ENCODE peak calls at places on chromosomes 2 and 18, in seven cellular contexts. B is CD4-positive, CD25-positive, alpha-beta regulatory T cell; S is upper lobe of right lung; D is GM23248; I is trophoblast cell; O is PC-9; P is astrocyte. R is an unnamed sample.

GRCh38 chr2:64474200-64474630 is 20.3 kb downstream of the LGALSL start:
- DNase-seq in S (no peak), O (no peak), P (no peak), I (no peak), D (no peak), B (peak; percentile 33), R (no peak)

GRCh38 chr2:130252880-130253645 is 54.8 kb upstream of the TUBA3E start:
- DNase-seq in I (no peak), D (peak; percentile 6), O (peak; percentile 67), B (no peak), S (no peak), P (no peak), R (peak; percentile 5)

GRCh38 chr2:52117299-52117698 is 1085.4 kb upstream of the NRXN1 start:
- DNase-seq in I (no peak), B (no peak), D (peak; percentile 61), S (no peak), P (peak; percentile 24), O (no peak), R (no peak)

GRCh38 chr2:12501469-12502147 is 215.1 kb upstream of the TRIB2 start:
- DNase-seq in P (no peak), D (peak; percentile 25), S (no peak), B (peak; percentile 98), O (no peak), I (no peak), R (no peak)

GRCh38 chr2:179751184-179751809 is 110.1 kb downstream of the ZNF385B start:
- DNase-seq in P (peak; percentile 19), D (peak; percentile 57), B (peak; percentile 14), O (no peak), I (peak; percentile 57), S (no peak), R (no peak)

GRCh38 chr2:165462433-165462832 is 7.1 kb upstream of the CSRNP3 start:
- DNase-seq in P (no peak), I (peak; percentile 45), B (no peak), O (no peak), D (no peak), S (no peak), R (no peak)

GRCh38 chr2:235467586-235467985 is 26.3 kb upstream of the AGAP1 start:
- DNase-seq in S (no peak), O (peak; percentile 80), D (peak; percentile 86), P (peak; percentile 27), I (no peak), B (no peak), R (no peak)

GRCh38 chr18:13300029-13300428 is 81.5 kb downstream of the LDLRAD4 start:
- DNase-seq in D (no peak), S (no peak), O (no peak), I (no peak), P (no peak), B (no peak), R (no peak)

GRCh38 chr2:174729797-174730529 is 34.3 kb downstream of the CHRNA1 start:
- DNase-seq in O (no peak), D (peak; percentile 52), B (peak; percentile 39), S (no peak), P (no peak), I (peak; percentile 72), R (no peak)

GRCh38 chr2:56185101-56185581 is 1.4 kb downstream of the CCDC85A start:
- DNase-seq in S (peak; percentile 65), O (no peak), P (no peak), D (peak; percentile 66), I (no peak), B (no peak), R (no peak)

GRCh38 chr2:207845202-207845864 is 75.6 kb upstream of the FZD5 start:
- DNase-seq in P (no peak), D (no peak), I (no peak), B (no peak), S (no peak), O (no peak), R (no peak)

GRCh38 chr2:207848545-207848928 is 78.8 kb upstream of the FZD5 start:
- DNase-seq in I (no peak), B (no peak), S (no peak), D (no peak), P (no peak), O (no peak), R (no peak)

GRCh38 chr2:207849443-207849842 is 79.7 kb upstream of the FZD5 start:
- DNase-seq in B (no peak), S (no peak), P (no peak), I (peak; percentile 20), O (no peak), D (no peak), R (no peak)

GRCh38 chr2:207847807-207848544 is 78.3 kb upstream of the FZD5 start:
- DNase-seq in O (peak; percentile 96), B (peak; percentile 7), P (peak; percentile 96), S (no peak), D (peak; percentile 28), I (peak; percentile 71), R (peak; percentile 68)

DNA sequence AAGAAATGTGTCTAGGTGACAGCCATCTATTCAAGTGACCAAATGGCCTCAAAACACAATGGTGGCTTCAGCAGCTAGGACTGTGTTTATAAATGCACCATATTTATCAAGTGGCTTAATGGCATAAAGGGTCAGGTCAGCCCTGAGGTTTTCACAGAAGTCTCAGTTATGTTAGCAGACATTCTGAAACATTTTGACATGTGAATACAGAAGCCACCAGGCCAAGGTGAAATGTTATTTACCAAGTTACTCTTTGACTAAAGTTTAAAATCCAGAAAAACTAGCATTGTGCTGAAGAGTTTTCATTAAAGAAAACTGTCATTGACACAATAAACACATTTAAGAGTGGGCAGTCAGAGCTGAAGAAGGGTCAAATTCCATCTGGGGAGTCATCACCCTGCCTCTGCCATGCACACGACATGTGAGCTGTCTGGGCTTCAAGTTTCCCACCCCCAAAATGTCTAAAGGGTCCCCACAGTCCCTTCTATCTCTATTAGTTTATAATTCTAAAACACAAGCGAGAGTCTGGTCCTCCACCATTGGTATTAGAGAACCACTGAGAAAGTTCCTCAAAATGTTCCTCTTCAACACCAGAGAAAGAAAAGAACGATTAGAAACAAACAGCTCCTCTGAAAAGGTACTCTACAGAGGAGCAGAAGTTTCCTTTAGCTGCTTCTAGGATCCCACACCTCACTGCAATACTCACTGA is 77.5 kb upstream of the FZD5 start:
- DNase-seq in D (no peak), I (no peak), B (no peak), S (no peak), O (no peak), P (peak; percentile 29), R (no peak)
- H3K27ac ChIP-seq in D (no peak overlapping the region), I (no peak overlapping the region), B (no peak overlapping the region), S (peak overlapping the region; percentile 21), O (no peak overlapping the region), P (peak overlapping the region; percentile 63), R (peak overlapping the region; percentile 22)

GRCh38 chr2:37771600-37772088 is 100.2 kb upstream of the CDC42EP3 start:
- DNase-seq in P (peak; percentile 78), D (peak; percentile 79), O (no peak), S (no peak), B (no peak), I (peak; percentile 9), R (no peak)

GRCh38 chr2:37774976-37775907 is 103.8 kb upstream of the CDC42EP3 start:
- DNase-seq in P (no peak), O (peak; percentile 65), I (peak; percentile 68), D (no peak), B (no peak), S (no peak), R (no peak)

GRCh38 chr2:37775908-37776250 is 104.4 kb upstream of the CDC42EP3 start:
- DNase-seq in P (peak; percentile 87), S (no peak), O (no peak), B (no peak), I (peak; percentile 32), D (peak; percentile 84), R (no peak)

GRCh38 chr2:37770797-37771196 is 99.4 kb upstream of the CDC42EP3 start:
- DNase-seq in S (no peak), D (no peak), O (no peak), B (no peak), I (no peak), P (peak; percentile 46), R (no peak)

GRCh38 chr2:37773354-37773753 is 101.9 kb upstream of the CDC42EP3 start:
- DNase-seq in O (no peak), S (no peak), I (no peak), P (no peak), D (no peak), B (no peak), R (no peak)
- H3K27ac ChIP-seq in O (no peak overlapping the region), S (no peak overlapping the region), I (no peak overlapping the region), P (no peak overlapping the region), D (no peak overlapping the region), B (no peak overlapping the region), R (no peak overlapping the region)

GRCh38 chr18:35525795-35526475 is 28.2 kb upstream of the INO80C start:
- DNase-seq in P (no peak), B (no peak), D (peak; percentile 13), O (no peak), S (no peak), I (no peak), R (no peak)

GRCh38 chr18:35521133-35521532 is 23.4 kb upstream of the INO80C start:
- DNase-seq in P (no peak), B (no peak), S (no peak), I (no peak), O (no peak), D (no peak), R (no peak)

GRCh38 chr18:35526476-35527120 is 28.8 kb upstream of the INO80C start:
- DNase-seq in S (peak; percentile 71), I (no peak), D (peak; percentile 46), P (peak; percentile 9), B (no peak), O (peak; percentile 68), R (peak; percentile 6)

GRCh38 chr18:35522130-35522959 is 24.6 kb upstream of the INO80C start:
- DNase-seq in D (no peak), S (no peak), I (no peak), O (no peak), P (no peak), B (no peak), R (no peak)

DNA sequence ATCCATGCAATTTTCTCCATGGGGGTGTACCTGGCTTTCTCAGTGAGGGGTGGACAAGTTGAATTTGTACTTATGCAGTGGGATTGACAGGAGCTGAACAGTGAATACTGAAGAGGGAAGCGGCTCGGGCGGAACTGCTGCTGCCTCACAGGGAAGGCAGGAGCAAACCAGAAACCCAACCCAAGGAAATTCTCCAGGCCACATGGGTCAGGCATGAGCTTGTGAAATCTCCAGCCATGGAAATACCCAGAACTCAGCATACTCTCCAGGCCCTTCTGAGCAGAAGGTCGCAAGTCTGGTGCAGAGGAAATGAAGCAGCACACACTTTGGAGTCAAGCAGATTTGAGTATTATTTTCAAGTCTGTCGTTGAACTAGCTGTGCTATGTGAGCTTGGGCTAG is 26.5 kb upstream of the INO80C start:
- DNase-seq in D (no peak), O (no peak), P (no peak), B (no peak), S (no peak), I (peak; percentile 21), R (no peak)
- H3K27ac ChIP-seq in D (no peak overlapping the region), O (no peak overlapping the region), P (no peak overlapping the region), B (no peak overlapping the region), S (peak overlapping the region; percentile 26), I (no peak overlapping the region), R (no peak overlapping the region)

DNA sequence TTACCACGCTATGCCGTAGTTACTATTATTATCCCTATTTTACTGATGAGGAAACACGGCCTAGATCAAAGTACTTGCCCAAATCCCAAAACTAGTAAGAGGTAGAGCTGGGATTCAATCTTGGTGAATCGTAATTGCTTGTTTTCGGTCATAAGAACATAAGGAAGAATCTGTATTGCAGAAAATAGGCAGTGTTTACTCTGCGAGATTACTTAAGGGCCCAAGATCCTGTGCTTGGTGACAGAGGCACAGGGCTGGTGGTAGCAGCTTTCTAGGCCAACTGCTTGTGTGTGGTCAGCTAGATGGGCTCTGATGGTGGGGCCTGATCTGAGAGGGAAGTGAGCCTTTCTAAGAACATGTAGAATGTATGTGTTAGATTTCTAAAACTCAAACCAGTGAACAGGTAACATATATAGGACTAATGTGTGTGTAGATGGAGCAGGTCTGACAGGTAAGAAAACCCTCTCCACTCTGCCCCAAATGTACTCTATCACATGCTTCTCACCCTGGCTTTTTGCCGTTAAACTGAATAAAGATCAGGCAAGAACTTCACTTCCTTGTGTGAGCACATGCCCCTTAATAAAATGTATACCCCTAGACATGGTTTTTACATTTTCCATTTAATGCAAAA is 70.8 kb downstream of the SPATS2L start:
- DNase-seq in D (no peak), P (no peak), O (no peak), I (no peak), S (no peak), B (no peak), R (no peak)
- H3K27ac ChIP-seq in D (no peak overlapping the region), P (no peak overlapping the region), O (peak overlapping the region; percentile 96), I (peak overlapping the region; percentile 12), S (peak overlapping the region; percentile 58), B (peak overlapping the region; percentile 68), R (peak overlapping the region; percentile 19)